ENCODE peak calls at places on chromosomes 12 and 14, in seven cellular contexts. D, O, W, T, B, K and L are unnamed samples.

GRCh38 chr14:61196792-61197191 is 84.3 kb downstream of the TMEM30B start:
- DNase-seq in D (no peak), O (no peak), W (no peak), T (no peak), B (no peak), K (no peak), L (no peak)

GRCh38 chr12:73719223-73719622 is 818.4 kb upstream of the ATXN7L3B start:
- DNase-seq in D (no peak), O (no peak), W (no peak), T (no peak), B (no peak), K (no peak), L (no peak)

GRCh38 chr12:109759076-109759420 is 45.4 kb downstream of the FAM222A start:
- DNase-seq in D (peak), O (no peak), W (no peak), T (no peak), B (no peak), K (no peak), L (no peak)

GRCh38 chr12:128959931-128960330 is 106.7 kb downstream of the GLT1D1 start:
- DNase-seq in D (no peak), O (no peak), W (no peak), T (no peak), B (no peak), K (no peak), L (no peak)

GRCh38 chr12:9708853-9709252 is 24.0 kb downstream of the CLECL1 start:
- DNase-seq in D (no peak), O (no peak), W (no peak), T (no peak), B (no peak), K (no peak), L (no peak)

GRCh38 chr12:63963863-63964262 is 119.4 kb downstream of the SRGAP1 start:
- DNase-seq in D (no peak), O (no peak), W (no peak), T (no peak), B (no peak), K (no peak), L (no peak)

GRCh38 chr12:103268831-103269514 is 226.8 kb downstream of the C12orf42 start:
- DNase-seq in D (no peak), O (no peak), W (no peak), T (no peak), B (no peak), K (peak), L (no peak)

GRCh38 chr12:113802966-113803828 is 162.9 kb downstream of the RBM19 start:
- DNase-seq in D (no peak), O (no peak), W (no peak), T (no peak), B (no peak), K (no peak), L (no peak)

GRCh38 chr14:76352639-76353281 is 23.2 kb upstream of the ESRRB start:
- DNase-seq in D (peak), O (peak), W (peak), T (peak), B (peak), K (peak), L (peak)

GRCh38 chr12:54431911-54432814 is 13.1 kb upstream of the ITGA5 start:
- DNase-seq in D (peak), O (peak), W (peak), T (no peak), B (peak), K (no peak), L (no peak)

GRCh38 chr14:54955143-54955542 is 52.5 kb upstream of the GCH1 start:
- DNase-seq in D (no peak), O (no peak), W (no peak), T (no peak), B (no peak), K (no peak), L (no peak)

GRCh38 chr14:33678012-33678411 is 272.9 kb downstream of the EGLN3 start:
- DNase-seq in D (no peak), O (no peak), W (no peak), T (no peak), B (no peak), K (no peak), L (no peak)

GRCh38 chr14:33679025-33679424 is 271.8 kb downstream of the EGLN3 start:
- DNase-seq in D (no peak), O (no peak), W (no peak), T (no peak), B (no peak), K (no peak), L (no peak)

GRCh38 chr14:33674716-33675115 is 276.2 kb downstream of the EGLN3 start:
- DNase-seq in D (no peak), O (no peak), W (no peak), T (no peak), B (no peak), K (no peak), L (no peak)

GRCh38 chr14:33675415-33676130 is 275.3 kb downstream of the EGLN3 start:
- DNase-seq in D (no peak), O (no peak), W (no peak), T (no peak), B (no peak), K (no peak), L (no peak)

DNA sequence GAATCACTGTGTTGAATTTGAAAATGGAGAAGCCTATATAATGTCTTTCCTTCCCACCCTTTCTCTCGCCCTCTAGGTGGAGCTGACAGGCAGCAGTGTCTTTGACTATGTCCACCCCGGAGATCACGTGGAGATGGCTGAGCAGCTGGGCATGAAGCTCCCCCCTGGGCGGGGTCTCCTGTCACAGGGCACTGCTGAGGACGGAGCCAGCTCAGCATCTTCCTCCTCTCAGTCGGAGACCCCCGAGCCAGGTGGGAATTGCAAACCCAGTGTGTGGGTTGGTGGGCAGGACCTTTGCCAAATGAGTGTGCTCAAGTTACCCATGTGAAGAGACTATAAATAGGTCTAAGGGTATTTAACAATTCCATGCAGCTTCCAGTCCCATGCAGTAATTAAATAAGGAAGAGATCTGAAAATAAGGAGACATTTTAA is 274.7 kb downstream of the EGLN3 start:
- DNase-seq in D (peak), O (peak), W (peak), T (peak), B (peak), K (no peak), L (no peak)
- TF ChIP-seq CTCF in D (peak), O (no peak), W (peak), T (peak), B (peak), K (peak), L (no peak)

GRCh38 chr12:52390739-52391617 is 5.5 kb upstream of the KRT84 start:
- DNase-seq in D (no peak), O (no peak), W (peak), T (peak), B (peak), K (no peak), L (no peak)
- TF ChIP-seq CTCF in D (peak), O (no peak), W (peak), T (peak), B (peak), K (peak), L (peak)

GRCh38 chr12:32305163-32305562 is 94.2 kb upstream of the FGD4 start:
- DNase-seq in D (no peak), O (peak), W (no peak), T (no peak), B (no peak), K (no peak), L (no peak)
- TF ChIP-seq CTCF in D (peak), O (peak), W (peak), T (no peak), B (no peak), K (peak), L (peak)

GRCh38 chr14:25032092-25032784 is 17.7 kb downstream of the STXBP6 start:
- DNase-seq in D (no peak), O (no peak), W (peak), T (no peak), B (no peak), K (no peak), L (no peak)
- TF ChIP-seq CTCF in D (peak), O (no peak), W (peak), T (peak), B (no peak), K (peak), L (no peak)

GRCh38 chr12:53381739-53382630 is 2.0 kb downstream of the SP1 start:
- DNase-seq in D (peak), O (peak), W (peak), T (peak), B (peak), K (peak), L (peak)
- TF ChIP-seq CTCF in D (peak), O (peak), W (peak), T (peak), B (peak), K (peak), L (peak)

GRCh38 chr12:57582440-57582839 is 8.6 kb upstream of the PIP4K2C start:
- DNase-seq in D (no peak), O (no peak), W (no peak), T (no peak), B (no peak), K (no peak), L (no peak)

GRCh38 chr12:57584690-57585089 is 6.3 kb upstream of the PIP4K2C start:
- DNase-seq in D (no peak), O (no peak), W (no peak), T (no peak), B (no peak), K (no peak), L (no peak)

GRCh38 chr12:57581802-57582201 is 9.2 kb upstream of the PIP4K2C start:
- DNase-seq in D (no peak), O (no peak), W (no peak), T (no peak), B (no peak), K (no peak), L (no peak)

GRCh38 chr12:57584050-57584449 is 6.9 kb upstream of the PIP4K2C start:
- DNase-seq in D (no peak), O (no peak), W (no peak), T (no peak), B (no peak), K (no peak), L (no peak)

DNA sequence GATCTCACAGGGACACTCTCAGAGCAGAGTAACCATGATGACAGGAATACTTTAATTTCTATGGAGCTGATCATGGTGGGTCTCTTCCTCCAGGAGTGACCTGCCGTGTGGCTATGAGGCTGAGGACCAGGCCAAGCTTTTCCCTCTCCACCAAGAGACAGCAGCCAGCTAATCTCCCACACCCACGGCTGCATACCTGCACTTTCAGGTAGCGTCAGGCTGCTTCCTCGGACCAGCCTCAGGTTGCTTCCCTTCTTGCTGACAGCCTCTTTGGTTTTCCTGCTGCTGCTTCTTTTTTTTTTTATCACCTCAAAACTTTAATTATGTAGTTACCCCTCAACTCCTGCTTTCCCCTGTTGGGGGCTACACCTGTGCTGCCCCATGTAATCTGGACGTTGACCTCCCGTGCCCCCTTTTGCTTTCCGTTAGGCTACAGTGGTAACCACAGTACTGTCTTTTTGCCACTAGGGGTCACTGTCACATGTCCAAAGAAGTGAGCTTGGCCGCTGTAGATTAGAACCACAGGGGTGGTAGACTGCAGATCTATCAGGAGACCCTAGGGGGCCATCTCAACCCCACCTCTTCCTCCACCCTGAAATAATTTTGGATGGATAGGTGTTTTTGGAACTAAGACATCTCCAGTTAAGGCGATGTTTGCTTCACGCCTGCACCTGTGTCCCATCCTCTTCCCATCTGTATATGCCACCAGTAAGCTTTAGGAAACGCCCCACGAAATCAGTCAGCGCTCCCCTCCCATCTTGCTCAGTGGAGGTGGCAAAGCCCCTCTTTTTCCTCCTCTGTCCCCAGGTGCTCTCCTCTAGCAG is 7.8 kb upstream of the PIP4K2C start:
- DNase-seq in D (no peak), O (peak), W (peak), T (peak), B (peak), K (peak), L (peak)
- TF ChIP-seq CTCF in D (peak), O (peak), W (peak), T (peak), B (peak), K (peak), L (peak)